ENCODE peak calls at places on chromosomes 13 and 19, in nine cellular contexts. I is HepG2, T is adrenal gland, P is nephron progenitor cell, F is HFFc6, M is endothelial cell, X is H9, J is IMR-90, C is MCF 10A. R is an unnamed sample.

GRCh38 chr13:46492946-46493345 is 60.0 kb upstream of the LRCH1 start:
- DNase-seq in T (no peak), J (peak; percentile 48), M (peak; percentile 41), P (peak; percentile 14), F (peak; percentile 53), I (peak; percentile 22), C (peak; percentile 55), X (no peak), R (no peak)

GRCh38 chr19:2668188-2668763 is 34.2 kb downstream of the GNG7 start:
- DNase-seq in X (no peak), C (no peak), F (no peak), T (no peak), I (no peak), M (no peak), J (no peak), P (no peak), R (no peak)

GRCh38 chr13:39036212-39036611 is 1.7 kb downstream of the PROSER1 start:
- DNase-seq in F (no peak), T (no peak), P (no peak), C (peak; percentile 42), M (no peak), X (no peak), J (peak; percentile 4), I (peak; percentile 25), R (peak; percentile 54)

GRCh38 chr13:60397693-60398437 is 845 bp downstream of the TDRD3 start:
- DNase-seq in J (peak; percentile 67), T (peak; percentile 78), C (peak; percentile 49), I (peak; percentile 35), P (peak; percentile 74), X (peak; percentile 60), M (peak; percentile 73), F (peak; percentile 52), R (peak; percentile 62)

GRCh38 chr13:25463496-25463895 is 91.7 kb downstream of the ATP8A2 start:
- DNase-seq in J (peak; percentile 22), P (no peak), C (no peak), X (no peak), I (no peak), M (no peak), T (no peak), F (peak; percentile 20), R (no peak)

GRCh38 chr13:113023217-113023597 is 54.2 kb downstream of the MCF2L start:
- DNase-seq in J (no peak), P (no peak), T (peak; percentile 34), C (no peak), X (no peak), M (no peak), I (peak; percentile 44), F (no peak), R (no peak)

GRCh38 chr13:30334663-30335386 is 27.5 kb upstream of the KATNAL1 start:
- DNase-seq in T (no peak), P (no peak), J (peak; percentile 4), X (peak; percentile 43), M (peak; percentile 55), C (peak; percentile 57), I (peak; percentile 80), F (no peak), R (peak; percentile 24)

GRCh38 chr19:48484247-48484893 is 15.2 kb downstream of the CYTH2 start:
- DNase-seq in I (no peak), C (no peak), F (no peak), J (no peak), T (no peak), P (no peak), X (no peak), M (no peak), R (no peak)

GRCh38 chr13:110173247-110173818 is 133.6 kb downstream of the COL4A1 start:
- DNase-seq in M (no peak), I (no peak), T (no peak), C (no peak), P (no peak), X (no peak), F (peak; percentile 8), J (peak; percentile 13), R (no peak)

GRCh38 chr19:8392017-8392591 is 1.9 kb downstream of the RAB11B start:
- DNase-seq in T (peak; percentile 74), P (no peak), I (no peak), X (no peak), M (no peak), J (no peak), F (no peak), C (no peak), R (no peak)

DNA sequence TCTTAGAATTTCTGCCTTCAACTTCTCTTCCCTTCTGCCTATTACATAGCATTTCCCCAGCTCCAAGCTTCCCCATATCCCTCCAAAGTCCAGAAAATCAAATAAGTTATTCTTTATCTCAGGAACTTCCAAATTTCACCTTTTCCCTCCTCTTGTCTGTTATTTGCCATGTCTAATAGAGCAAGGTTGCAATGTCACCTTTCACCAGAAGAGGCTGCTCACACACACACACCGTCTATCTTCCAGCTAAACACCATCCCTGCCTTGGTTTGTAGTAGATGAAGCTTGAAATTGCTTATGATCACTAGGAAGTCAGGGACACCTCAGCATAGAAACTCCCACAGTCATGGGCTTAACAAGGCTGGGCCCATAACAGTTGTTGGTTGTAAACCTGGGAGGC is 48.4 kb downstream of the ZNRF4 start:
- DNase-seq in I (no peak), P (no peak), M (no peak), T (no peak), F (no peak), C (no peak), X (no peak), J (no peak), R (no peak)
- TF ChIP-seq CTCF in I (no peak), P (no peak), M (no peak), T (no peak), F (peak; percentile 18), C (peak; percentile 7), X (peak; percentile 25), J (no peak), R (peak; percentile 1)

GRCh38 chr19:33132425-33132824 is 511 bp downstream of the WDR88 start:
- DNase-seq in X (peak; percentile 74), C (no peak), M (peak; percentile 37), T (no peak), F (no peak), J (no peak), P (no peak), I (no peak), R (no peak)
- TF ChIP-seq CTCF in X (peak; percentile 64), C (peak; percentile 26), M (peak; percentile 48), T (no peak), F (peak; percentile 60), J (peak; percentile 19), P (no peak), I (peak; percentile 66), R (no peak)

DNA sequence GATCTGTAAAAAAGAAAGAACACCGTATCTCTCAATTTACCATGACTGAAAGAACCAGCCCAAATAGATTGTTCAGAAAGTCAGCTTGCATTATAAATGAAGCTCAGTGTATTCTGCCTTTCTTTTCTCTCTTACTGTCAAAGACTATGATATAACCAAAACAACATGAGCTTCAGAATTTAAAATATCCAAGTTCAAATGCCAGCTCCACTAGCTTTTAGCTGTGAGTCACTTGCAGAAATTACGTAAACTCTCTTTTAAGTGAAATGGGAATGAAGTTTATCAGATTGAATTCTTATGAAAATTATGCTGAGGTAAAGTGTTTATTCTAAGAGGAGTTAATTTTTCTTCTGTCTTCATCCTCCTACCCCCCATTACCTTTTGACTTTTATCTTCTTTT is 20.0 kb upstream of the POSTN start:
- DNase-seq in C (peak; percentile 30), T (no peak), F (peak; percentile 59), X (no peak), I (no peak), M (no peak), J (peak; percentile 84), P (no peak), R (no peak)
- TF ChIP-seq CTCF in C (no peak), T (no peak), F (no peak), X (no peak), I (no peak), M (no peak), J (no peak), P (no peak), R (no peak)

GRCh38 chr19:42322305-42322704 is 3.1 kb upstream of the MEGF8 start:
- DNase-seq in I (no peak), P (no peak), T (no peak), F (no peak), M (no peak), C (no peak), J (no peak), X (no peak), R (no peak)
- TF ChIP-seq CTCF in I (no peak), P (no peak), T (no peak), F (no peak), M (no peak), C (no peak), J (no peak), X (no peak), R (no peak)